ENCODE peak calls at places on chromosomes 3 and 15, in seven cellular contexts. One of them, this sample, is unnamed.

GRCh38 chr3:14633819-14634424 is 17.6 kb upstream of the CCDC174 start:
- DNase-seq in BJ: no peak
- DNase-seq in WERI-Rb-1: peak; percentile 63
- DNase-seq in fibroblast of pulmonary artery: peak; percentile 80
- DNase-seq in fibroblast of lung: peak; percentile 49
- DNase-seq in pancreas: no peak
- DNase-seq in vagina: no peak
- DNase-seq in this sample: peak; percentile 7

GRCh38 chr15:29612096-29612495 is 210.2 kb downstream of the TJP1 start:
- DNase-seq in BJ: peak; percentile 49
- DNase-seq in fibroblast of lung: peak; percentile 88
- DNase-seq in pancreas: no peak
- DNase-seq in vagina: no peak
- DNase-seq in WERI-Rb-1: no peak
- DNase-seq in fibroblast of pulmonary artery: peak; percentile 98
- DNase-seq in this sample: peak; percentile 26

GRCh38 chr3:142216321-142216720 is 9.1 kb downstream of the GK5 start:
- DNase-seq in fibroblast of lung: no peak
- DNase-seq in pancreas: no peak
- DNase-seq in fibroblast of pulmonary artery: no peak
- DNase-seq in WERI-Rb-1: no peak
- DNase-seq in vagina: no peak
- DNase-seq in BJ: no peak
- DNase-seq in this sample: no peak

GRCh38 chr3:69959581-69959980 is 40.0 kb upstream of the SAMMSON start:
- DNase-seq in WERI-Rb-1: no peak
- DNase-seq in BJ: no peak
- DNase-seq in fibroblast of lung: no peak
- DNase-seq in vagina: no peak
- DNase-seq in pancreas: no peak
- DNase-seq in fibroblast of pulmonary artery: no peak
- DNase-seq in this sample: no peak

GRCh38 chr15:59611277-59612260 is at the start of gene GCNT3:
- DNase-seq in WERI-Rb-1: no peak
- DNase-seq in fibroblast of pulmonary artery: peak; percentile 33
- DNase-seq in fibroblast of lung: peak; percentile 8
- DNase-seq in vagina: no peak
- DNase-seq in pancreas: no peak
- DNase-seq in BJ: no peak
- DNase-seq in this sample: no peak

GRCh38 chr15:101189341-101189679 is 62.5 kb downstream of the CHSY1 start:
- DNase-seq in fibroblast of pulmonary artery: peak; percentile 64
- DNase-seq in fibroblast of lung: no peak
- DNase-seq in vagina: no peak
- DNase-seq in pancreas: no peak
- DNase-seq in WERI-Rb-1: no peak
- DNase-seq in BJ: no peak
- DNase-seq in this sample: no peak

GRCh38 chr15:64931381-64931780 is 19.7 kb downstream of the ANKDD1A start:
- DNase-seq in vagina: peak; percentile 91
- DNase-seq in BJ: no peak
- DNase-seq in WERI-Rb-1: no peak
- DNase-seq in pancreas: no peak
- DNase-seq in fibroblast of lung: no peak
- DNase-seq in fibroblast of pulmonary artery: no peak
- DNase-seq in this sample: no peak

GRCh38 chr3:73511555-73511954 is 113.2 kb downstream of the PDZRN3 start:
- DNase-seq in fibroblast of lung: no peak
- DNase-seq in pancreas: no peak
- DNase-seq in WERI-Rb-1: no peak
- DNase-seq in vagina: no peak
- DNase-seq in BJ: no peak
- DNase-seq in fibroblast of pulmonary artery: no peak
- DNase-seq in this sample: no peak

GRCh38 chr3:44929782-44930181 is 46.2 kb downstream of the ZDHHC3 start:
- DNase-seq in fibroblast of lung: no peak
- DNase-seq in pancreas: no peak
- DNase-seq in vagina: no peak
- DNase-seq in fibroblast of pulmonary artery: no peak
- DNase-seq in BJ: no peak
- DNase-seq in WERI-Rb-1: no peak
- DNase-seq in this sample: no peak

GRCh38 chr3:44899683-44900367 is 25.4 kb downstream of the TGM4 start:
- DNase-seq in WERI-Rb-1: no peak
- DNase-seq in fibroblast of pulmonary artery: no peak
- DNase-seq in vagina: no peak
- DNase-seq in fibroblast of lung: no peak
- DNase-seq in BJ: no peak
- DNase-seq in pancreas: no peak
- DNase-seq in this sample: no peak

GRCh38 chr3:149371001-149371722 is 6.3 kb downstream of the TM4SF1 start:
- DNase-seq in pancreas: no peak
- DNase-seq in fibroblast of pulmonary artery: peak; percentile 84
- DNase-seq in fibroblast of lung: peak; percentile 58
- DNase-seq in WERI-Rb-1: no peak
- DNase-seq in vagina: no peak
- DNase-seq in BJ: no peak
- DNase-seq in this sample: no peak

GRCh38 chr3:196894557-196895295 is 27.0 kb downstream of the SENP5 start:
- DNase-seq in BJ: no peak
- DNase-seq in vagina: no peak
- DNase-seq in pancreas: no peak
- DNase-seq in fibroblast of pulmonary artery: no peak
- DNase-seq in WERI-Rb-1: no peak
- DNase-seq in fibroblast of lung: no peak
- DNase-seq in this sample: no peak

GRCh38 chr3:23548706-23549105 is 257.0 kb upstream of the UBE2E1 start:
- DNase-seq in pancreas: no peak
- DNase-seq in WERI-Rb-1: no peak
- DNase-seq in fibroblast of lung: no peak
- DNase-seq in BJ: no peak
- DNase-seq in vagina: no peak
- DNase-seq in fibroblast of pulmonary artery: no peak
- DNase-seq in this sample: no peak

GRCh38 chr3:107699682-107700081 is 176.9 kb downstream of the BBX start:
- DNase-seq in fibroblast of pulmonary artery: no peak
- DNase-seq in WERI-Rb-1: no peak
- DNase-seq in fibroblast of lung: peak; percentile 63
- DNase-seq in pancreas: no peak
- DNase-seq in vagina: no peak
- DNase-seq in BJ: no peak
- DNase-seq in this sample: no peak

GRCh38 chr3:157096328-157096727 is 63.6 kb downstream of the CCNL1 start:
- DNase-seq in vagina: no peak
- DNase-seq in BJ: no peak
- DNase-seq in pancreas: no peak
- DNase-seq in fibroblast of pulmonary artery: no peak
- DNase-seq in WERI-Rb-1: no peak
- DNase-seq in fibroblast of lung: no peak
- DNase-seq in this sample: no peak

GRCh38 chr3:196867507-196868296 is at the start of gene SENP5:
- DNase-seq in WERI-Rb-1: peak; percentile 74
- DNase-seq in pancreas: peak; percentile 96
- DNase-seq in BJ: peak; percentile 27
- DNase-seq in fibroblast of lung: peak; percentile 88
- DNase-seq in fibroblast of pulmonary artery: peak; percentile 90
- DNase-seq in vagina: no peak
- DNase-seq in this sample: peak; percentile 45

GRCh38 chr15:96947296-96947695 is 616.8 kb downstream of the NR2F2 start:
- DNase-seq in BJ: no peak
- DNase-seq in pancreas: no peak
- DNase-seq in fibroblast of lung: no peak
- DNase-seq in vagina: no peak
- DNase-seq in WERI-Rb-1: no peak
- DNase-seq in fibroblast of pulmonary artery: no peak
- DNase-seq in this sample: no peak

GRCh38 chr15:63864186-63864585 is 30.4 kb upstream of the HERC1 start:
- DNase-seq in BJ: no peak
- DNase-seq in pancreas: no peak
- DNase-seq in vagina: no peak
- DNase-seq in fibroblast of pulmonary artery: no peak
- DNase-seq in fibroblast of lung: no peak
- DNase-seq in WERI-Rb-1: no peak
- DNase-seq in this sample: no peak

GRCh38 chr3:122101646-122102045 is 46.5 kb downstream of the CD86 start:
- DNase-seq in BJ: no peak
- DNase-seq in vagina: no peak
- DNase-seq in WERI-Rb-1: peak; percentile 17
- DNase-seq in pancreas: no peak
- DNase-seq in fibroblast of pulmonary artery: peak; percentile 49
- DNase-seq in fibroblast of lung: peak; percentile 44
- DNase-seq in this sample: peak; percentile 24

GRCh38 chr3:71547254-71548198 is 36.0 kb downstream of the FOXP1 start:
- DNase-seq in pancreas: no peak
- DNase-seq in fibroblast of lung: no peak
- DNase-seq in vagina: no peak
- DNase-seq in fibroblast of pulmonary artery: peak; percentile 69
- DNase-seq in BJ: no peak
- DNase-seq in WERI-Rb-1: no peak
- DNase-seq in this sample: no peak

GRCh38 chr3:38143511-38143910 is 5.0 kb downstream of the MYD88 start:
- DNase-seq in BJ: no peak
- DNase-seq in WERI-Rb-1: no peak
- DNase-seq in fibroblast of pulmonary artery: no peak
- DNase-seq in fibroblast of lung: no peak
- DNase-seq in pancreas: no peak
- DNase-seq in vagina: peak; percentile 52
- DNase-seq in this sample: no peak

GRCh38 chr3:40179016-40179415 is 130.5 kb upstream of the EIF1B start:
- DNase-seq in vagina: no peak
- DNase-seq in fibroblast of lung: peak; percentile 42
- DNase-seq in fibroblast of pulmonary artery: peak; percentile 81
- DNase-seq in BJ: peak; percentile 4
- DNase-seq in pancreas: peak; percentile 78
- DNase-seq in WERI-Rb-1: peak; percentile 67
- DNase-seq in this sample: peak; percentile 27

GRCh38 chr15:40343512-40343911 is 2.8 kb upstream of the CCDC9B start:
- DNase-seq in fibroblast of pulmonary artery: peak; percentile 97
- DNase-seq in fibroblast of lung: peak; percentile 97
- DNase-seq in pancreas: no peak
- DNase-seq in BJ: no peak
- DNase-seq in vagina: no peak
- DNase-seq in WERI-Rb-1: no peak
- DNase-seq in this sample: peak; percentile 80

GRCh38 chr3:105214575-105214974 is 152.1 kb upstream of the ALCAM start:
- DNase-seq in WERI-Rb-1: no peak
- DNase-seq in fibroblast of pulmonary artery: no peak
- DNase-seq in pancreas: no peak
- DNase-seq in fibroblast of lung: no peak
- DNase-seq in vagina: no peak
- DNase-seq in BJ: no peak
- DNase-seq in this sample: no peak
- H3K4me3 ChIP-seq in WERI-Rb-1: no peak overlapping the region
- H3K4me3 ChIP-seq in fibroblast of pulmonary artery: no peak overlapping the region
- H3K4me3 ChIP-seq in pancreas: no peak overlapping the region
- H3K4me3 ChIP-seq in fibroblast of lung: no peak overlapping the region
- H3K4me3 ChIP-seq in vagina: no peak overlapping the region
- H3K4me3 ChIP-seq in BJ: no peak overlapping the region
- H3K4me3 ChIP-seq in this sample: no peak overlapping the region

DNA sequence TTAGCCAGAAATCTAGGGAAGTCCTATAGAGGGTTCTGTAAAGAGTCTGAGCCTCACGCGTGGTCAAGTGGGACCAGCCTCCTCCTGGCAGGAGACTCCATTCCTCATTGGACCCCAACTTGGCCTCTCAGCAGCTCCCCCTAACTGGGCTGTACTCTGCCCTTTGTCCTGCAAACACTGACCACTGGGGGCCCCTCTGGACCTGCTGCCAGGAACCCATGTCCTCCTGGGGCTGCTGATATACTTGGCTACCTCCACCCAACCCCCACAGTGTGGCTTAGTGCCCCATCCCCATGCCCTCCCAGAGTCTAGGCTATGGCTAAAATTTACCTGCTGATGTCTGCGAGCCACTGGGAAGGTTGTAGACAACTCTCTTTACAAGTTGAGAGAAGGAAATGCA is 62.7 kb downstream of the UBP1 start:
- DNase-seq in fibroblast of pulmonary artery: no peak
- DNase-seq in vagina: no peak
- DNase-seq in fibroblast of lung: no peak
- DNase-seq in WERI-Rb-1: peak; percentile 38
- DNase-seq in pancreas: no peak
- DNase-seq in BJ: no peak
- DNase-seq in this sample: no peak
- TF ChIP-seq CTCF in fibroblast of pulmonary artery: no peak
- TF ChIP-seq CTCF in vagina: no peak
- TF ChIP-seq CTCF in fibroblast of lung: no peak
- TF ChIP-seq CTCF in WERI-Rb-1: peak; percentile 39
- TF ChIP-seq CTCF in pancreas: no peak
- TF ChIP-seq CTCF in BJ: no peak
- TF ChIP-seq CTCF in this sample: no peak

GRCh38 chr3:112390783-112391641 is 58.1 kb downstream of the CD200 start:
- DNase-seq in vagina: no peak
- DNase-seq in fibroblast of pulmonary artery: peak; percentile 99
- DNase-seq in pancreas: no peak
- DNase-seq in fibroblast of lung: peak; percentile 99
- DNase-seq in WERI-Rb-1: no peak
- DNase-seq in BJ: peak; percentile 66
- DNase-seq in this sample: peak; percentile 94
- H3K4me3 ChIP-seq in vagina: no peak overlapping the region
- H3K4me3 ChIP-seq in fibroblast of pulmonary artery: no peak overlapping the region
- H3K4me3 ChIP-seq in pancreas: no peak overlapping the region
- H3K4me3 ChIP-seq in fibroblast of lung: no peak overlapping the region
- H3K4me3 ChIP-seq in WERI-Rb-1: no peak overlapping the region
- H3K4me3 ChIP-seq in BJ: no peak overlapping the region
- H3K4me3 ChIP-seq in this sample: no peak overlapping the region

GRCh38 chr3:105354429-105354828 is 12.3 kb upstream of the ALCAM start:
- DNase-seq in fibroblast of lung: peak; percentile 48
- DNase-seq in WERI-Rb-1: no peak
- DNase-seq in fibroblast of pulmonary artery: no peak
- DNase-seq in BJ: no peak
- DNase-seq in vagina: no peak
- DNase-seq in pancreas: no peak
- DNase-seq in this sample: no peak

GRCh38 chr3:105353485-105354161 is 13.1 kb upstream of the ALCAM start:
- DNase-seq in fibroblast of pulmonary artery: no peak
- DNase-seq in WERI-Rb-1: no peak
- DNase-seq in vagina: no peak
- DNase-seq in fibroblast of lung: peak; percentile 73
- DNase-seq in pancreas: peak; percentile 48
- DNase-seq in BJ: no peak
- DNase-seq in this sample: no peak

GRCh38 chr3:105349988-105350387 is 16.7 kb upstream of the ALCAM start:
- DNase-seq in fibroblast of lung: no peak
- DNase-seq in pancreas: no peak
- DNase-seq in fibroblast of pulmonary artery: no peak
- DNase-seq in vagina: no peak
- DNase-seq in BJ: no peak
- DNase-seq in WERI-Rb-1: no peak
- DNase-seq in this sample: no peak

GRCh38 chr3:105352976-105353375 is 13.7 kb upstream of the ALCAM start:
- DNase-seq in pancreas: no peak
- DNase-seq in vagina: no peak
- DNase-seq in WERI-Rb-1: no peak
- DNase-seq in fibroblast of lung: peak; percentile 42
- DNase-seq in fibroblast of pulmonary artery: no peak
- DNase-seq in BJ: no peak
- DNase-seq in this sample: no peak

DNA sequence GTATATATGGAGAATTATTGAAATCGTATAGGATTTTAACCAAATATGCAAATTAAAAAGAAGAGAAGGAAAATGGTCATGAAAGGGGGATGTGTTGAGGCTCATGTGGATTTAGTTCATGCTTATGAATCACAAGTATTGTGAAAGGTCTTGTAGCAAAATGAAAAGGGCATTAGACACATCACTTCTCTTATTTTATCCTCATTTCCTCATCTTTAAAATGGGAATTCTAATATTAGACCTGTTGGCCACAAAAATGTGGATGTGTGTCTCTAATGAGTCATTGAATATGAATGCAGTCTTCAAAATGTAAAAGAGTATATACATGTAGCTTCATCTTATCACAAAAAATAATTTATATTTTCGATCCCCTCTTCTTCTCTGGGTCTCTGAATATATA is 14.9 kb upstream of the ALCAM start:
- DNase-seq in vagina: no peak
- DNase-seq in WERI-Rb-1: no peak
- DNase-seq in fibroblast of pulmonary artery: peak; percentile 58
- DNase-seq in BJ: no peak
- DNase-seq in pancreas: no peak
- DNase-seq in fibroblast of lung: peak; percentile 66
- DNase-seq in this sample: no peak
- TF ChIP-seq CTCF in vagina: no peak
- TF ChIP-seq CTCF in WERI-Rb-1: no peak
- TF ChIP-seq CTCF in fibroblast of pulmonary artery: no peak
- TF ChIP-seq CTCF in BJ: no peak
- TF ChIP-seq CTCF in pancreas: no peak
- TF ChIP-seq CTCF in fibroblast of lung: no peak
- TF ChIP-seq CTCF in this sample: no peak

This sample was measured in AG04450.